ENCODE peak calls at places on chromosomes 13 and 19, in ten cellular contexts. One of them, this sample, is unnamed.

GRCh38 chr19:10686661-10687517 is 14.3 kb upstream of the QTRT1 start:
- DNase-seq in AG04450: no peak
- DNase-seq in Kasumi-1: no peak
- DNase-seq in left cardiac atrium: peak
- DNase-seq in hepatic stellate cell: peak
- DNase-seq in T1000: no peak
- DNase-seq in fibroblast of pulmonary artery: peak
- DNase-seq in left ventricle myocardium inferior: peak
- DNase-seq in left colon: no peak
- DNase-seq in fibroblast of lung: peak
- DNase-seq in this sample: no peak

GRCh38 chr13:51359352-51359751 is 19.9 kb downstream of the SERPINE3 start:
- DNase-seq in AG04450: no peak
- DNase-seq in Kasumi-1: no peak
- DNase-seq in left cardiac atrium: no peak
- DNase-seq in hepatic stellate cell: no peak
- DNase-seq in T1000: no peak
- DNase-seq in fibroblast of pulmonary artery: no peak
- DNase-seq in left ventricle myocardium inferior: no peak
- DNase-seq in left colon: no peak
- DNase-seq in fibroblast of lung: no peak
- DNase-seq in this sample: no peak

GRCh38 chr19:32041681-32042292 is 303.6 kb upstream of the ZNF507 start:
- DNase-seq in AG04450: no peak
- DNase-seq in Kasumi-1: no peak
- DNase-seq in left cardiac atrium: peak
- DNase-seq in hepatic stellate cell: peak
- DNase-seq in T1000: no peak
- DNase-seq in fibroblast of pulmonary artery: peak
- DNase-seq in left ventricle myocardium inferior: peak
- DNase-seq in left colon: peak
- DNase-seq in fibroblast of lung: peak
- DNase-seq in this sample: no peak

GRCh38 chr19:36436531-36436930 is 18.1 kb upstream of the ZFP82 start:
- DNase-seq in AG04450: no peak
- DNase-seq in Kasumi-1: no peak
- DNase-seq in left cardiac atrium: no peak
- DNase-seq in hepatic stellate cell: no peak
- DNase-seq in T1000: no peak
- DNase-seq in fibroblast of pulmonary artery: peak
- DNase-seq in left ventricle myocardium inferior: no peak
- DNase-seq in left colon: no peak
- DNase-seq in fibroblast of lung: no peak
- DNase-seq in this sample: peak

GRCh38 chr13:100356889-100357288 is 231.7 kb downstream of the GGACT start:
- DNase-seq in AG04450: no peak
- DNase-seq in Kasumi-1: no peak
- DNase-seq in left cardiac atrium: no peak
- DNase-seq in hepatic stellate cell: peak
- DNase-seq in T1000: no peak
- DNase-seq in fibroblast of pulmonary artery: peak
- DNase-seq in left ventricle myocardium inferior: no peak
- DNase-seq in left colon: no peak
- DNase-seq in fibroblast of lung: peak
- DNase-seq in this sample: no peak

GRCh38 chr13:96052655-96053002 is 572 bp downstream of the UGGT2 start:
- DNase-seq in AG04450: peak
- DNase-seq in Kasumi-1: no peak
- DNase-seq in left cardiac atrium: no peak
- DNase-seq in hepatic stellate cell: peak
- DNase-seq in T1000: no peak
- DNase-seq in fibroblast of pulmonary artery: peak
- DNase-seq in left ventricle myocardium inferior: no peak
- DNase-seq in left colon: no peak
- DNase-seq in fibroblast of lung: peak
- DNase-seq in this sample: peak

GRCh38 chr13:31945202-31945978 is 86.2 kb upstream of the FRY start:
- DNase-seq in AG04450: no peak
- DNase-seq in Kasumi-1: peak
- DNase-seq in left cardiac atrium: peak
- DNase-seq in hepatic stellate cell: peak
- DNase-seq in T1000: no peak
- DNase-seq in fibroblast of pulmonary artery: peak
- DNase-seq in left ventricle myocardium inferior: peak
- DNase-seq in left colon: peak
- DNase-seq in fibroblast of lung: peak
- DNase-seq in this sample: peak

GRCh38 chr19:50909240-50910070 is 1.7 kb downstream of the KLK4 start:
- DNase-seq in AG04450: no peak
- DNase-seq in Kasumi-1: no peak
- DNase-seq in left cardiac atrium: peak
- DNase-seq in hepatic stellate cell: no peak
- DNase-seq in T1000: no peak
- DNase-seq in fibroblast of pulmonary artery: peak
- DNase-seq in left ventricle myocardium inferior: no peak
- DNase-seq in left colon: peak
- DNase-seq in fibroblast of lung: no peak
- DNase-seq in this sample: no peak

GRCh38 chr19:32289566-32290210 is 55.7 kb upstream of the ZNF507 start:
- DNase-seq in AG04450: no peak
- DNase-seq in Kasumi-1: peak
- DNase-seq in left cardiac atrium: no peak
- DNase-seq in hepatic stellate cell: no peak
- DNase-seq in T1000: no peak
- DNase-seq in fibroblast of pulmonary artery: no peak
- DNase-seq in left ventricle myocardium inferior: no peak
- DNase-seq in left colon: no peak
- DNase-seq in fibroblast of lung: no peak
- DNase-seq in this sample: no peak

This sample was measured in dermis microvascular lymphatic vessel endothelial cell.